ENCODE peak calls at places on chromosomes 1 and 21, in eight cellular contexts. C is LoVo, Y is heart left ventricle, V is neuronal stem cell, H is ecto neural progenitor cell, G is GM18507, M is fibroblast of mammary gland, S is left cardiac atrium. N is an unnamed sample.

GRCh38 chr1:64474639-64475038 is 4.7 kb downstream of the CACHD1 start:
- DNase-seq in C (peak; percentile 32), Y (peak; percentile 71), V (no peak), H (no peak), G (no peak), M (no peak), S (peak; percentile 58), N (no peak)

GRCh38 chr1:206672844-206673758 is 11.6 kb upstream of the MAPKAPK2 start:
- DNase-seq in C (no peak), Y (no peak), V (no peak), H (peak; percentile 42), G (no peak), M (peak; percentile 51), S (no peak), N (no peak)

GRCh38 chr1:228007054-228007800 is 429 bp downstream of the WNT3A start:
- DNase-seq in C (no peak), Y (no peak), V (no peak), H (peak; percentile 66), G (no peak), M (no peak), S (no peak), N (no peak)

GRCh38 chr1:32413507-32414185 is 19.4 kb upstream of the BSDC1 start:
- DNase-seq in C (no peak), Y (no peak), V (peak; percentile 30), H (no peak), G (peak; percentile 28), M (peak; percentile 66), S (no peak), N (peak; percentile 69)

GRCh38 chr1:30232288-30232899 is 491.0 kb downstream of the MATN1 start:
- DNase-seq in C (peak; percentile 4), Y (no peak), V (no peak), H (peak; percentile 37), G (peak; percentile 15), M (peak; percentile 5), S (no peak), N (peak; percentile 27)

GRCh38 chr21:32941263-32941662 is 84.5 kb upstream of the OLIG2 start:
- DNase-seq in C (no peak), Y (no peak), V (no peak), H (no peak), G (no peak), M (no peak), S (no peak), N (no peak)

GRCh38 chr1:230681599-230681998 is 32.3 kb downstream of the AGT start:
- DNase-seq in C (peak; percentile 40), Y (no peak), V (no peak), H (no peak), G (no peak), M (peak; percentile 85), S (no peak), N (peak; percentile 62)

GRCh38 chr1:161486806-161487482 is 18.3 kb upstream of the FCGR2A start:
- DNase-seq in C (peak; percentile 47), Y (no peak), V (peak; percentile 53), H (no peak), G (peak; percentile 35), M (peak; percentile 81), S (no peak), N (peak; percentile 64)

GRCh38 chr1:119673171-119673940 is 25.3 kb upstream of the ZNF697 start:
- DNase-seq in C (no peak), Y (no peak), V (no peak), H (no peak), G (no peak), M (no peak), S (no peak), N (no peak)

GRCh38 chr1:12587981-12588620 is 29.9 kb downstream of the DHRS3 start:
- DNase-seq in C (peak; percentile 19), Y (no peak), V (no peak), H (no peak), G (no peak), M (peak; percentile 45), S (no peak), N (no peak)

GRCh38 chr1:247107694-247108093 is 3.5 kb upstream of the ZNF669 start:
- DNase-seq in C (no peak), Y (no peak), V (no peak), H (no peak), G (no peak), M (no peak), S (no peak), N (no peak)

N was measured in HCT116.